ENCODE peak calls at places on chromosomes 2 and 18, in eight cellular contexts. R, F, C, I, P, O, Y and U are unnamed samples.

GRCh38 chr18:63440219-63440618 is 17.9 kb upstream of the VPS4B start:
- DNase-seq in R (no peak), F (no peak), C (peak; percentile 54), I (no peak), P (no peak), O (no peak), Y (no peak), U (no peak)

GRCh38 chr2:169775765-169776482 is 22.7 kb upstream of the SSB start:
- DNase-seq in R (no peak), F (no peak), C (no peak), I (no peak), P (peak; percentile 65), O (no peak), Y (no peak), U (no peak)

GRCh38 chr2:3377279-3377611 is 373 bp downstream of the EIPR1 start:
- DNase-seq in R (peak; percentile 22), F (peak; percentile 34), C (peak; percentile 71), I (no peak), P (peak; percentile 71), O (no peak), Y (no peak), U (peak; percentile 70)

GRCh38 chr2:45287040-45287439 is 277.8 kb upstream of the SIX2 start:
- DNase-seq in R (no peak), F (no peak), C (no peak), I (no peak), P (no peak), O (no peak), Y (no peak), U (no peak)

GRCh38 chr2:238169021-238169707 is 10.4 kb downstream of the ERFE start:
- DNase-seq in R (no peak), F (no peak), C (peak; percentile 82), I (no peak), P (peak; percentile 85), O (no peak), Y (peak; percentile 28), U (peak; percentile 58)

GRCh38 chr2:100799701-100800100 is 20.2 kb upstream of the NPAS2 start:
- DNase-seq in R (no peak), F (peak; percentile 12), C (no peak), I (no peak), P (no peak), O (no peak), Y (no peak), U (no peak)

GRCh38 chr18:23134780-23135678 is at the start of gene CABLES1:
- DNase-seq in R (peak; percentile 79), F (peak; percentile 65), C (peak; percentile 78), I (peak; percentile 68), P (no peak), O (peak; percentile 72), Y (no peak), U (peak; percentile 73)

GRCh38 chr2:37343537-37344434 is 644 bp upstream of the QPCT start:
- DNase-seq in R (no peak), F (no peak), C (peak; percentile 69), I (peak; percentile 13), P (peak; percentile 36), O (no peak), Y (no peak), U (peak; percentile 51)

GRCh38 chr18:75478996-75479870 is 51.7 kb upstream of the SMIM21 start:
- DNase-seq in R (peak; percentile 19), F (peak; percentile 69), C (peak; percentile 70), I (peak; percentile 13), P (peak; percentile 53), O (no peak), Y (no peak), U (peak; percentile 60)

GRCh38 chr2:210782222-210782621 is 225.8 kb downstream of the CPS1 start:
- DNase-seq in R (no peak), F (no peak), C (no peak), I (no peak), P (no peak), O (no peak), Y (no peak), U (no peak)

GRCh38 chr2:159706385-159706980 is 5.8 kb upstream of the MARCHF7 start:
- DNase-seq in R (no peak), F (no peak), C (no peak), I (no peak), P (no peak), O (no peak), Y (no peak), U (peak; percentile 33)